ENCODE peak calls at places on chromosomes 11 and 22, in six cellular contexts. J is neural progenitor cell, T is fibroblast of mammary gland, V is SK-N-SH, R is AG10803, C is A549. N is an unnamed sample.

GRCh38 chr11:125892071-125892470 is 4.6 kb downstream of the HYLS1 start:
- DNase-seq in V (no peak), J (no peak), T (peak; percentile 61), R (no peak), C (no peak), N (no peak)

GRCh38 chr11:91981995-91982394 is 242.6 kb upstream of the FAT3 start:
- DNase-seq in R (peak; percentile 98), J (no peak), C (peak; percentile 4), V (no peak), T (peak; percentile 99), N (no peak)

GRCh38 chr11:34792814-34793241 is 123.4 kb downstream of the APIP start:
- DNase-seq in C (no peak), R (peak; percentile 6), T (peak; percentile 19), J (peak; percentile 46), V (no peak), N (no peak)

GRCh38 chr11:107587306-107587979 is 3.5 kb upstream of the ELMOD1 start:
- DNase-seq in V (no peak), J (no peak), R (peak; percentile 72), T (peak; percentile 10), C (no peak), N (no peak)

GRCh38 chr11:2799881-2800654 is 85.5 kb downstream of the CDKN1C start:
- DNase-seq in T (no peak), R (no peak), V (no peak), C (no peak), J (no peak), N (no peak)

GRCh38 chr11:96264364-96264763 is 78.6 kb downstream of the MAML2 start:
- DNase-seq in C (no peak), T (no peak), R (no peak), J (no peak), V (no peak), N (no peak)

GRCh38 chr11:60768202-60768601 is 11.5 kb downstream of the MS4A15 start:
- DNase-seq in V (no peak), J (no peak), T (no peak), C (no peak), R (no peak), N (no peak)

GRCh38 chr11:102575016-102575415 is 44.5 kb upstream of the MMP7 start:
- DNase-seq in T (no peak), R (peak; percentile 18), C (no peak), V (no peak), J (no peak), N (no peak)

GRCh38 chr22:49877642-49878041 is 24.0 kb downstream of the ZBED4 start:
- DNase-seq in J (no peak), V (no peak), T (no peak), R (no peak), C (no peak), N (no peak)

GRCh38 chr11:22668005-22668796 is 1.8 kb downstream of the GAS2 start:
- DNase-seq in C (no peak), V (no peak), J (no peak), R (no peak), T (no peak), N (no peak)

GRCh38 chr11:110376711-110377324 is 52.9 kb upstream of the FDX1 start:
- DNase-seq in R (peak; percentile 84), C (peak; percentile 65), V (peak; percentile 67), J (peak; percentile 78), T (peak; percentile 85), N (peak; percentile 96)

GRCh38 chr11:66363805-66364535 is 7.6 kb downstream of the SLC29A2 start:
- DNase-seq in V (peak; percentile 86), R (no peak), J (peak; percentile 67), C (peak; percentile 59), T (peak; percentile 28), N (no peak)

GRCh38 chr22:18012528-18012927 is 11.8 kb downstream of the MICAL3 start:
- DNase-seq in R (no peak), T (peak; percentile 25), J (no peak), V (no peak), C (no peak), N (no peak)

GRCh38 chr11:68998390-68998911 is 14.6 kb downstream of the MRGPRF start:
- DNase-seq in R (peak; percentile 51), T (no peak), J (no peak), C (no peak), V (peak; percentile 89), N (no peak)

GRCh38 chr22:20079745-20080444 is at the start of gene DGCR8:
- DNase-seq in T (peak; percentile 92), V (peak; percentile 97), R (peak; percentile 94), C (peak; percentile 81), J (peak; percentile 98), N (peak; percentile 78)

GRCh38 chr11:2300936-2301630 is 635 bp downstream of the C11orf21 start:
- DNase-seq in V (no peak), T (no peak), R (no peak), J (no peak), C (no peak), N (no peak)

GRCh38 chr22:30720263-30720837 is 25.7 kb downstream of the OSBP2 start:
- DNase-seq in C (no peak), T (no peak), R (no peak), J (no peak), V (no peak), N (no peak)

GRCh38 chr11:70109006-70109405 is 30.9 kb downstream of the ANO1 start:
- DNase-seq in V (no peak), J (no peak), T (no peak), C (no peak), R (peak; percentile 44), N (no peak)

GRCh38 chr22:35305525-35306070 is 5.9 kb downstream of the TOM1 start:
- DNase-seq in J (no peak), R (peak; percentile 37), T (no peak), C (no peak), V (no peak), N (no peak)

GRCh38 chr11:69122642-69123431 is 32.9 kb upstream of the SMIM38 start:
- DNase-seq in T (peak; percentile 31), C (peak; percentile 97), J (peak; percentile 80), V (peak; percentile 58), R (peak; percentile 67), N (peak; percentile 87)

GRCh38 chr11:67504023-67504949 is 877 bp downstream of the PITPNM1 start:
- DNase-seq in J (peak; percentile 78), T (no peak), C (peak; percentile 32), R (no peak), V (peak; percentile 88), N (no peak)

GRCh38 chr22:21020802-21021429 is 6.0 kb downstream of the P2RX6 start:
- DNase-seq in C (peak; percentile 51), V (peak; percentile 71), R (no peak), J (peak; percentile 55), T (no peak), N (no peak)

GRCh38 chr22:30609260-30610185 is 2.5 kb downstream of the TCN2 start:
- DNase-seq in R (peak; percentile 77), T (peak; percentile 85), C (peak; percentile 78), J (no peak), V (no peak), N (no peak)

GRCh38 chr11:44066732-44067131 is 662 bp downstream of the ACCS start:
- DNase-seq in J (no peak), T (peak; percentile 93), R (peak; percentile 65), C (no peak), V (peak; percentile 42), N (peak; percentile 33)

GRCh38 chr22:47089796-47090460 is 327.5 kb downstream of the TBC1D22A start:
- DNase-seq in T (no peak), V (no peak), R (no peak), J (no peak), C (no peak), N (no peak)

GRCh38 chr11:73383249-73384126 is 7.3 kb downstream of the RELT start:
- DNase-seq in C (no peak), T (no peak), R (no peak), V (no peak), J (peak; percentile 31), N (no peak)

GRCh38 chr11:7592706-7593105 is 78.9 kb downstream of the PPFIBP2 start:
- DNase-seq in C (no peak), R (peak; percentile 87), V (no peak), T (peak; percentile 84), J (no peak), N (no peak)

DNA sequence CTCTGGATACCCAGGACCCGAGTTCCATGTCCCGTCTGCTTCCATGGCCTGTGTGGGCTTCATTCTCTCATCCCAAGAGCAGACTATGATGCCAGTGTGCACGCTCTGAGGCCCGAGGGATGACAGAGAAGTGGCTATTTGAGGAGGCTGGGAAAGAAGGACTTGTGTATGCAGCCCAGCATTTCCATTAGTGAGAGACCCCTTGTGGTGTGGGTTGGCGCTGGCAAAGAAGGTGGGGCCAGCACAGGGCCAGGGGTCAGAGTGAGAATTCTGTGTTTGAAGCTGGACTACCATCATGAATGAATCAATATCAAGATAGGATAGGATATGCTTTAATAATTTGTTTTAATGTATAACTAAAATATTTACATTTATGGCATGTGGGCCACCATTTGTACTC is 200.8 kb downstream of the HIPK3 start:
- DNase-seq in T (no peak), C (no peak), J (no peak), R (no peak), V (no peak), N (no peak)
- TF ChIP-seq CTCF in T (no peak), C (no peak), J (no peak), R (no peak), V (peak; percentile 10), N (no peak)

GRCh38 chr11:94706211-94706610 is 61.9 kb upstream of the AMOTL1 start:
- DNase-seq in T (peak; percentile 51), R (peak; percentile 46), V (no peak), C (no peak), J (no peak), N (no peak)
- H3K4me3 ChIP-seq in T (no peak overlapping the region), R (no peak overlapping the region), V (no peak overlapping the region), C (no peak overlapping the region), J (no peak overlapping the region), N (no peak overlapping the region)

GRCh38 chr22:39936523-39937145 is 23.6 kb upstream of the TMA7B start:
- DNase-seq in J (no peak), V (no peak), R (no peak), T (no peak), C (no peak), N (no peak)

GRCh38 chr22:39935116-39935515 is 25.1 kb upstream of the TMA7B start:
- DNase-seq in V (no peak), T (no peak), C (no peak), R (no peak), J (peak; percentile 40), N (no peak)

GRCh38 chr22:39937881-39938280 is 22.3 kb upstream of the TMA7B start:
- DNase-seq in R (no peak), V (no peak), C (no peak), J (no peak), T (no peak), N (no peak)

GRCh38 chr22:39933741-39934140 is 26.5 kb upstream of the TMA7B start:
- DNase-seq in C (no peak), J (peak; percentile 23), T (no peak), V (no peak), R (no peak), N (no peak)

GRCh38 chr22:39935622-39936021 is 24.6 kb upstream of the TMA7B start:
- DNase-seq in T (no peak), J (peak; percentile 55), V (no peak), C (no peak), R (no peak), N (no peak)
- TF ChIP-seq CTCF in T (no peak), J (no peak), V (no peak), C (no peak), R (no peak), N (no peak)

DNA sequence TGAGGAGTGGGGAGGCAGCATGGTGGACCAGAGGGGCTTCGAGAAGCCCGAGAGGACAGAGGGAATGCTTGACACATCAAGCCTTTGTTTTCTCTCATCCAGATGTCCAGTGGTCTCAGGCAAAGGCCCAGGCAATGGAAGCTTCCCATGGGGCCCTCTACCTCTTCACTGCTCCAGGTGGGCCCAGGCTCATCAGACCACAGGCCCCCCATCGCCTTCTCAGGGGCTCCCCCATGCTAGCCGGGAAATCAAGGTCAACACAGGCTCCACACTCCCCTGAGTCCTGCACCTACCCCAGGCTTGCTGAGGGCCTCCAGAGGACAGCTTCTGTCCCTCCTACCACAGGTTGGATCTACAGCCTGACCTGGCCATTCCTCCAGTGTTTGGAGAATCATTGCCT is 157.5 kb downstream of the CHST1 start:
- DNase-seq in C (no peak), V (no peak), J (no peak), R (no peak), T (no peak), N (no peak)
- H3K4me3 ChIP-seq in C (no peak overlapping the region), V (no peak overlapping the region), J (no peak overlapping the region), R (no peak overlapping the region), T (no peak overlapping the region), N (no peak overlapping the region)